ENCODE peak calls at places on chromosome 11, in four cellular contexts. W is PC-3, C is kidney, Q is AG04450. R is an unnamed sample. For H3K9me3, the result is how much of the 10 kb centered on the place peaks cover.

GRCh38 chr11:124889692-124890091 is 8.0 kb downstream of the ROBO4 start:
- DNase-seq in W (no peak), C (no peak), Q (no peak), R (no peak)

GRCh38 chr11:47225552-47226137 is 10.9 kb downstream of the DDB2 start:
- DNase-seq in W (no peak), C (no peak), Q (no peak), R (no peak)

GRCh38 chr11:65868076-65868667 is 4.4 kb downstream of the EFEMP2 start:
- DNase-seq in W (no peak), C (peak), Q (no peak), R (peak)

GRCh38 chr11:72209101-72209500 is 7.5 kb upstream of the FOLR2 start:
- DNase-seq in W (no peak), C (no peak), Q (no peak), R (no peak)

GRCh38 chr11:111765984-111766833 is at the start of gene PPP2R1B:
- DNase-seq in W (peak), C (peak), Q (no peak), R (peak)

GRCh38 chr11:11777897-11778296 is 63.9 kb upstream of the USP47 start:
- DNase-seq in W (peak), C (no peak), Q (no peak), R (no peak)

GRCh38 chr11:96543177-96543576 is 153.4 kb downstream of the JRKL start:
- DNase-seq in W (peak), C (no peak), Q (no peak), R (no peak)

GRCh38 chr11:77091146-77091940 is 11.3 kb upstream of the OMP start:
- DNase-seq in W (peak), C (peak), Q (no peak), R (peak)

GRCh38 chr11:69638941-69639681 is 1.8 kb upstream of the CCND1 start:
- DNase-seq in W (peak), C (peak), Q (peak), R (peak)

GRCh38 chr11:119236891-119237290 is 30.8 kb downstream of the CBL start:
- DNase-seq in W (no peak), C (no peak), Q (peak), R (no peak)

GRCh38 chr11:73366265-73366610 is 10.0 kb upstream of the RELT start:
- DNase-seq in W (no peak), C (no peak), Q (no peak), R (no peak)

GRCh38 chr11:12769834-12770345 is 95.7 kb downstream of the TEAD1 start:
- DNase-seq in W (peak), C (no peak), Q (peak), R (peak)

GRCh38 chr11:45413156-45413833 is 127.2 kb upstream of the SYT13 start:
- DNase-seq in W (no peak), C (no peak), Q (no peak), R (peak)

GRCh38 chr11:12075822-12076821 is 34.3 kb upstream of the MICAL2 start:
- DNase-seq in W (peak), C (peak), Q (peak), R (no peak)

GRCh38 chr11:80383655-80384054 is 942.8 kb upstream of the TENM4 start:
- DNase-seq in W (no peak), C (no peak), Q (no peak), R (peak)

GRCh38 chr11:11420512-11420911 is 67.5 kb upstream of the CSNK2A3 start:
- DNase-seq in W (no peak), C (no peak), Q (no peak), R (no peak)

GRCh38 chr11:117824571-117825537 is at the start of gene FXYD2:
- DNase-seq in W (no peak), C (peak), Q (no peak), R (no peak)

GRCh38 chr11:124788521-124788920 is 11.7 kb downstream of the MSANTD2 start:
- DNase-seq in W (no peak), C (no peak), Q (no peak), R (no peak)

GRCh38 chr11:66312549-66313320 is 4.1 kb downstream of the CD248 start:
- DNase-seq in W (peak), C (peak), Q (peak), R (peak)

GRCh38 chr11:67699521-67699920 is 25.1 kb upstream of the ALDH3B2 start:
- DNase-seq in W (peak), C (no peak), Q (no peak), R (no peak)

GRCh38 chr11:111541209-111542061 is 915 bp downstream of the LAYN start:
- DNase-seq in W (no peak), C (peak), Q (peak), R (peak)

GRCh38 chr11:86735462-86736302 is 63.3 kb upstream of the ME3 start:
- DNase-seq in W (peak), C (no peak), Q (no peak), R (peak)

GRCh38 chr11:72069787-72070251 is 10.5 kb downstream of the NUMA1 start:
- DNase-seq in W (peak), C (peak), Q (peak), R (no peak)

GRCh38 chr11:85619497-85619896 is 7.6 kb downstream of the DLG2 start:
- DNase-seq in W (no peak), C (no peak), Q (no peak), R (no peak)

GRCh38 chr11:66920978-66921784 is 37.0 kb downstream of the PC start:
- DNase-seq in W (no peak), C (no peak), Q (no peak), R (no peak)

GRCh38 chr11:13216019-13217006 is 61.3 kb upstream of the BMAL1 start:
- DNase-seq in W (peak), C (peak), Q (peak), R (peak)

GRCh38 chr11:133819114-133819513 is 26.2 kb downstream of the SPATA19 start:
- DNase-seq in W (no peak), C (no peak), Q (no peak), R (no peak)

GRCh38 chr11:133818302-133818701 is 27.0 kb downstream of the SPATA19 start:
- DNase-seq in W (no peak), C (no peak), Q (no peak), R (no peak)

GRCh38 chr11:133817449-133817848 is 27.9 kb downstream of the SPATA19 start:
- DNase-seq in W (no peak), C (no peak), Q (no peak), R (no peak)

GRCh38 chr11:133821776-133822175 is 23.5 kb downstream of the SPATA19 start:
- DNase-seq in W (peak), C (no peak), Q (no peak), R (peak)

GRCh38 chr11:133819916-133820315 is 25.4 kb downstream of the SPATA19 start:
- DNase-seq in W (no peak), C (no peak), Q (no peak), R (no peak)
- H3K9me3 ChIP-seq in W (under half), C (under half), Q (half or more), R (under half)

DNA sequence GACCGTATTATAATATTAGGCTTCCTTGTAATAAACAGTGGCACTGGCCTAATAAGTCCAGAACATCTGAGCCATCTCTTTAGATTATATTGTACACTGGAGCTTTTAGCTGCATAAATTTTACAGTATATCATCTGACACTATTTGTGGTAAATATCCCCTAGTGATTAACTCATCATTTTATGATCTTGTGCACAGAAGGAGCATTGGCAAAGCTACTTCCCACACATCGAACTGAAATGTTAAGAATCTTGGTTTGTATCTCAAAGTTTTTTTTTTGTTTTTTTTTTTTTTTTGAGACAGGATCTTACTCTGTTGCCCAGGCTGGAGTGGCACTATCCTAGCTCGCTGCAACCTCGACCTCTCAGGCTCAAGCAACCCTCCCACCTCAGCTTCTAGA is 162.8 kb downstream of the HIPK3 start:
- DNase-seq in W (no peak), C (no peak), Q (no peak), R (no peak)
- H3K27ac ChIP-seq in W (no peak), C (no peak), Q (no peak), R (no peak)

DNA sequence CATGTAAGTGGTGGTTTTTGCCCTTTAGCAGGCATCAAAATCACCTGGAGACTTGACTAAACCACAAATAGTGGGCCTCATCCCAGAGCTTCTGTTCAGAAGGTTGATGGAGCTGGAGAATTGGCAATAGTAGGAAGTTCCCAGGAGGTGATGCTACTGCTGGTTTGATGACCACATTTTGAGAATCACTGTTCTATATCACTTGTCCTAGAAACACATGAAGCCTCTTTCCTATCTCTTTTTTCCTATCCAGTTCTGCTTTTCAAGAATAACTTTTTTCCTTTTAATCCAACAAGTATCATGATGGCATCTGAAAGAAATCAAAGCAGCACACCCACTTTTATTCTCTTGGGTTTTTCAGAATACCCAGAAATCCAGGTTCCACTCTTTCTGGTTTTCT is at the start of gene OR5D13:
- DNase-seq in W (no peak), C (no peak), Q (no peak), R (no peak)
- H3K9me3 ChIP-seq in W (under half), C (under half), Q (under half), R (under half)

GRCh38 chr11:64358907-64359711 is at the start of gene RPS6KA4:
- DNase-seq in W (peak), C (peak), Q (no peak), R (peak)

GRCh38 chr11:64357904-64358535 is 942 bp upstream of the RPS6KA4 start:
- DNase-seq in W (peak), C (peak), Q (no peak), R (no peak)

GRCh38 chr11:64357446-64357845 is 1.5 kb upstream of the RPS6KA4 start:
- DNase-seq in W (no peak), C (no peak), Q (no peak), R (no peak)

GRCh38 chr11:64359712-64360402 is 895 bp downstream of the RPS6KA4 start:
- DNase-seq in W (peak), C (peak), Q (no peak), R (no peak)

DNA sequence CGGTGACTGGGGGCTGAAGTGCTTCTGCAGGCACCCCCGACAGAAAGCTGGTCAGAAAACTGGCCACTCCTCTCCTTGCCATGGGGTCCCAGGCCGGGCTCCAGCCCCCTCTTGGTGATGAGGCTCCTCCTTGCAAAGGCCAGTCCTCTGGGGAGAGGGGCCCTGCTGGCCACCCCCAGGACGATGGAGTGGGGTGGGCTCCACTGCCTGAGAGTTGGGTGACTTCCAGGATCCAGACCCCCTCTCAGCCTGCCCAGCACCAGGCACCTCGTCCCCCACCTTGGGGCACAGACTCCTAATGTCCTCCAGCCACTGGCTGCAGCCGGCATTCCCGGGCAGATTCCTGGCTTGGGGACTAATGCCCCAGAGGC is 441 bp upstream of the RPS6KA4 start:
- DNase-seq in W (no peak), C (peak), Q (no peak), R (no peak)
- H3K27ac ChIP-seq in W (peak), C (peak), Q (peak), R (peak)

GRCh38 chr11:1155274-1155693 is 2.5 kb upstream of the MUC5AC start:
- DNase-seq in W (peak), C (no peak), Q (no peak), R (no peak)
- H3K9me3 ChIP-seq in W (under half), C (under half), Q (under half), R (under half)

GRCh38 chr11:123526027-123526805 is 96.1 kb downstream of the GRAMD1B start:
- DNase-seq in W (no peak), C (no peak), Q (no peak), R (no peak)
- H3K27ac ChIP-seq in W (no peak), C (no peak), Q (no peak), R (no peak)

GRCh38 chr11:70829160-70829899 is 423.0 kb downstream of the SHANK2 start:
- DNase-seq in W (no peak), C (no peak), Q (no peak), R (no peak)
- H3K9me3 ChIP-seq in W (under half), C (under half), Q (half or more), R (under half)

DNA sequence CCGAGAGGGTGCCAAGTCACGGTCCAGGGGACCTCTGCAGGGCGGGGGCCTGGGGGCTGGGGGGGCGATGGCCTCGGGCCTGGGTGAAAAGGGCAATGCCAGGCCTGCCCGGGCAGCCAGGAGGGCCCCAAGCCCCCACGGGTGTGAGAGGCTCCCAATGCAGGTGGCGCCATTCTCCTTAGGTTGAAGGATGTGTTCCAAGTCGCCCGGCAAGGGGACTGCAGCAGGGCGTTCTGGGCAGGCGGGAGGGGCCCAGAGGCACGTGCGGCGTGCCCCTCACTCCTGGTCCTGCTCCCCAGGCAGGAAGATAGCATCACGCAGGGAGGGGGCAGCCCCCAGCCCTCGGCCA is 730 bp upstream of the TNNI2 start:
- DNase-seq in W (no peak), C (no peak), Q (no peak), R (no peak)
- H3K27ac ChIP-seq in W (no peak), C (no peak), Q (no peak), R (no peak)

DNA sequence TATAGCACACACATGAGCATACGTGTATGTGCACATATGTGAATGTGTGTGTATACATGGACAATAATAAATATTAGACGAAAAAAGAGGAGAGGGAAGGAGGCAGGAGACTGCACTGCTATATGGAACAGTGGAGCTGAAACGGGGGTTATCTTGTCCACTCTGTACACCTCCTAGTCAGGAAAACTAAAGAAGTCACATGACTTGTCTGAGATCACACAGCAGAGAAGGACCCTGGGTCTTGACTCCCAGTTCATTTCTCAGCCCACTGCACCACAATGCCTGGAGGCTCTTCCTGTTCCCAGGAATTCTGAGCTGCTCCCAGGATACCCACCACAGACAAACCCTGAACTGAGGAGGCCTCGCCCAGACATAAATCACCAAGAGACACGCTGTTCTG is 349.6 kb downstream of the CTTN start:
- DNase-seq in W (no peak), C (no peak), Q (no peak), R (no peak)
- H3K9me3 ChIP-seq in W (under half), C (under half), Q (half or more), R (under half)

R was measured in A673.